ENCODE peak calls at places on chromosomes 6 and 20, in five cellular contexts. One of them, this sample, is unnamed.

GRCh38 chr6:87875781-87876180 is 171.9 kb upstream of the SPACA1 start:
- DNase-seq in AG04450: no peak
- DNase-seq in pancreas: no peak
- DNase-seq in A549: no peak
- DNase-seq in AG04449: no peak
- DNase-seq in this sample: no peak

GRCh38 chr6:157761331-157761921 is 61.6 kb upstream of the SNX9 start:
- DNase-seq in AG04450: no peak
- DNase-seq in A549: no peak
- DNase-seq in AG04449: no peak
- DNase-seq in pancreas: no peak
- DNase-seq in this sample: no peak

GRCh38 chr6:72037006-72037405 is 150.7 kb downstream of the RIMS1 start:
- DNase-seq in A549: no peak
- DNase-seq in AG04450: no peak
- DNase-seq in pancreas: no peak
- DNase-seq in AG04449: no peak
- DNase-seq in this sample: no peak

GRCh38 chr20:10565191-10565921 is 108.4 kb downstream of the JAG1 start:
- DNase-seq in AG04450: peak
- DNase-seq in pancreas: no peak
- DNase-seq in A549: no peak
- DNase-seq in AG04449: no peak
- DNase-seq in this sample: peak

GRCh38 chr20:44600758-44601562 is 18.6 kb downstream of the PKIG start:
- DNase-seq in A549: no peak
- DNase-seq in AG04449: no peak
- DNase-seq in pancreas: no peak
- DNase-seq in AG04450: no peak
- DNase-seq in this sample: no peak

GRCh38 chr6:35810831-35811698 is 5.9 kb downstream of the LHFPL5 start:
- DNase-seq in pancreas: no peak
- DNase-seq in A549: peak
- DNase-seq in AG04449: peak
- DNase-seq in AG04450: no peak
- DNase-seq in this sample: peak

GRCh38 chr6:145096846-145097245 is 638.5 kb downstream of the EPM2A start:
- DNase-seq in pancreas: no peak
- DNase-seq in A549: no peak
- DNase-seq in AG04450: no peak
- DNase-seq in AG04449: no peak
- DNase-seq in this sample: no peak

GRCh38 chr20:14446446-14446845 is 109.0 kb upstream of the FLRT3 start:
- DNase-seq in A549: no peak
- DNase-seq in AG04449: no peak
- DNase-seq in AG04450: no peak
- DNase-seq in pancreas: no peak
- DNase-seq in this sample: no peak

GRCh38 chr6:22899446-22899845 is 330.1 kb downstream of the HDGFL1 start:
- DNase-seq in A549: no peak
- DNase-seq in pancreas: no peak
- DNase-seq in AG04450: no peak
- DNase-seq in AG04449: no peak
- DNase-seq in this sample: peak

GRCh38 chr20:5080384-5080877 is 39.3 kb downstream of the PCNA start:
- DNase-seq in AG04449: no peak
- DNase-seq in A549: no peak
- DNase-seq in AG04450: no peak
- DNase-seq in pancreas: no peak
- DNase-seq in this sample: peak

GRCh38 chr20:5191829-5192569 is 65.2 kb downstream of the CDS2 start:
- DNase-seq in A549: peak
- DNase-seq in AG04450: peak
- DNase-seq in AG04449: no peak
- DNase-seq in pancreas: no peak
- DNase-seq in this sample: peak

GRCh38 chr6:123417411-123417810 is 219.3 kb downstream of the TRDN start:
- DNase-seq in A549: no peak
- DNase-seq in AG04449: no peak
- DNase-seq in AG04450: no peak
- DNase-seq in pancreas: no peak
- DNase-seq in this sample: no peak

GRCh38 chr6:132780770-132781371 is 17.6 kb downstream of the SLC18B1 start:
- DNase-seq in AG04449: peak
- DNase-seq in A549: no peak
- DNase-seq in AG04450: no peak
- DNase-seq in pancreas: no peak
- DNase-seq in this sample: no peak

GRCh38 chr20:23143098-23143497 is 57.0 kb upstream of the CD93 start:
- DNase-seq in pancreas: no peak
- DNase-seq in A549: peak
- DNase-seq in AG04449: no peak
- DNase-seq in AG04450: no peak
- DNase-seq in this sample: peak
- H3K4me3 ChIP-seq in pancreas: no peak
- H3K4me3 ChIP-seq in A549: no peak
- H3K4me3 ChIP-seq in AG04449: no peak
- H3K4me3 ChIP-seq in AG04450: no peak
- H3K4me3 ChIP-seq in this sample: no peak

GRCh38 chr6:446418-447366 is 55.1 kb downstream of the IRF4 start:
- DNase-seq in AG04450: no peak
- DNase-seq in A549: no peak
- DNase-seq in AG04449: no peak
- DNase-seq in pancreas: no peak
- DNase-seq in this sample: no peak

GRCh38 chr6:449057-449430 is 57.5 kb downstream of the IRF4 start:
- DNase-seq in pancreas: no peak
- DNase-seq in A549: no peak
- DNase-seq in AG04449: no peak
- DNase-seq in AG04450: no peak
- DNase-seq in this sample: no peak

GRCh38 chr6:449486-450419 is 58.2 kb downstream of the IRF4 start:
- DNase-seq in AG04450: no peak
- DNase-seq in pancreas: no peak
- DNase-seq in A549: no peak
- DNase-seq in AG04449: no peak
- DNase-seq in this sample: no peak

GRCh38 chr6:447381-448165 is 56.0 kb downstream of the IRF4 start:
- DNase-seq in A549: no peak
- DNase-seq in pancreas: no peak
- DNase-seq in AG04449: no peak
- DNase-seq in AG04450: no peak
- DNase-seq in this sample: no peak

DNA sequence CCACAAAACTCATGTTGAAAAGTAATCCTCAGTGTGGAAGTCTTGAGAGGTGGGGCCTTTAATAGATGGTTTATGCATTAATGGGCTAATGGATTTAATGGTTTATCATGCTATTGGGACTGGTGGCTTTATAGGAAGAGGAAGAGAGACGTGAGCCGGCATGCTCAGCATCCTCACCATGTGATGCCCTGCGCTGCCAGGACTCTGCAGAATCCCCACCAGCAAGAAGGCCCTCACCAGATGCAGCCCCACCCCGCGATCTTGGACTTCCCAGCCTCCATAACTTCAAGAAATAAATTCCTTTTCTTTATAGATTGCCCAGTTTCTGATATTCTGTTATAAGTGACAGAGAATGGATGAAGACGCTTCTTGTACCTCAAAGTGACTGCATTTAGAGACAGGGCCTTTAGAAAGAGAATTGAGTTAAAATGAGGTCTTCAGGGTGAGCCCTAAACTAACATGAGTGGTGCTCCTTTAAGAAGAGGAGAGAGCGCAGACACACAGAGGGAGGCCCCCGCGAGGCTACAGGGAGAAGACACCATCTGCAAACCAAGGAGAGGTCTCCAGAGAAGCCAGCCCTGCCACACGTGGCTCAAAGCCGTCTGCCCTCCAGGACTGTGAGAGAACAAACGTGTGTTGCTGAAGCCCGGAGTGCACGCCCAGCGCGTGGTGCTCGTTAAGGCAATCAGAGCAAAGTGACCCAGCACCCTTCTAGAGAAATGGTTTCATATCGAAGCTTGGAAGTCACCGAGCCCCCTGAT is 56.9 kb downstream of the IRF4 start:
- DNase-seq in pancreas: no peak
- DNase-seq in AG04449: no peak
- DNase-seq in AG04450: no peak
- DNase-seq in A549: no peak
- DNase-seq in this sample: no peak
- H3K4me3 ChIP-seq in pancreas: no peak
- H3K4me3 ChIP-seq in AG04449: no peak
- H3K4me3 ChIP-seq in AG04450: no peak
- H3K4me3 ChIP-seq in A549: no peak
- H3K4me3 ChIP-seq in this sample: no peak

GRCh38 chr6:32126880-32127279 is 1.2 kb downstream of the ATF6B start:
- DNase-seq in AG04450: no peak
- DNase-seq in AG04449: no peak
- DNase-seq in A549: no peak
- DNase-seq in pancreas: no peak
- DNase-seq in this sample: no peak
- H3K4me3 ChIP-seq in AG04450: peak
- H3K4me3 ChIP-seq in AG04449: peak
- H3K4me3 ChIP-seq in A549: peak
- H3K4me3 ChIP-seq in pancreas: peak
- H3K4me3 ChIP-seq in this sample: peak

GRCh38 chr6:19690676-19691075 is 146.5 kb upstream of the ID4 start:
- DNase-seq in A549: no peak
- DNase-seq in AG04450: no peak
- DNase-seq in pancreas: no peak
- DNase-seq in AG04449: no peak
- DNase-seq in this sample: no peak
- H3K4me3 ChIP-seq in A549: no peak
- H3K4me3 ChIP-seq in AG04450: no peak
- H3K4me3 ChIP-seq in pancreas: no peak
- H3K4me3 ChIP-seq in AG04449: no peak
- H3K4me3 ChIP-seq in this sample: no peak

GRCh38 chr6:40286027-40286426 is 301.1 kb downstream of the LRFN2 start:
- DNase-seq in AG04449: no peak
- DNase-seq in pancreas: no peak
- DNase-seq in A549: no peak
- DNase-seq in AG04450: no peak
- DNase-seq in this sample: no peak

GRCh38 chr6:40288919-40289318 is 298.2 kb downstream of the LRFN2 start:
- DNase-seq in A549: no peak
- DNase-seq in AG04450: no peak
- DNase-seq in pancreas: no peak
- DNase-seq in AG04449: no peak
- DNase-seq in this sample: no peak

GRCh38 chr6:40286721-40287120 is 300.4 kb downstream of the LRFN2 start:
- DNase-seq in A549: no peak
- DNase-seq in pancreas: no peak
- DNase-seq in AG04450: no peak
- DNase-seq in AG04449: no peak
- DNase-seq in this sample: no peak

GRCh38 chr6:40287296-40287820 is 299.8 kb downstream of the LRFN2 start:
- DNase-seq in A549: no peak
- DNase-seq in AG04449: no peak
- DNase-seq in AG04450: no peak
- DNase-seq in pancreas: no peak
- DNase-seq in this sample: no peak

DNA sequence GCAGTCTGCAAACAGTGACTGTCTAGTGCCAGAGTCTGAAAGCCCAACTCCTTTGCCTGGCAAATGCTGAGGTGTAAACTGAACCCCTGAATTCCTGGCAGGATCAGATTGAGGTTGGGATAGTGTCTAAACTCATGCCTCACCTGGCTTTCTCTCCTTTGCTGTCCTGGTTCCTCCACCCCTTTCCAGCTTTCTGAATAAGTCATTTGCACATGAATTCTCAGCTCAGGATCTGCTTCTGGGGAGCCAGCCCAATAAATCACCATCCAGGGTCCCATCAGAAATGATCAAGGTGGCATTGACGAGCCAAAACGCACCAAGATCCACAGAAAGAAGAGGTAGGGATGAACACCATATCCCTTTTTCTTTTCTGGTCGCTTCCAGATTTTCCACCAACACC is 301.6 kb downstream of the LRFN2 start:
- DNase-seq in pancreas: no peak
- DNase-seq in AG04450: no peak
- DNase-seq in AG04449: no peak
- DNase-seq in A549: no peak
- DNase-seq in this sample: no peak
- H3K4me3 ChIP-seq in pancreas: no peak
- H3K4me3 ChIP-seq in AG04450: no peak
- H3K4me3 ChIP-seq in AG04449: no peak
- H3K4me3 ChIP-seq in A549: no peak
- H3K4me3 ChIP-seq in this sample: no peak

DNA sequence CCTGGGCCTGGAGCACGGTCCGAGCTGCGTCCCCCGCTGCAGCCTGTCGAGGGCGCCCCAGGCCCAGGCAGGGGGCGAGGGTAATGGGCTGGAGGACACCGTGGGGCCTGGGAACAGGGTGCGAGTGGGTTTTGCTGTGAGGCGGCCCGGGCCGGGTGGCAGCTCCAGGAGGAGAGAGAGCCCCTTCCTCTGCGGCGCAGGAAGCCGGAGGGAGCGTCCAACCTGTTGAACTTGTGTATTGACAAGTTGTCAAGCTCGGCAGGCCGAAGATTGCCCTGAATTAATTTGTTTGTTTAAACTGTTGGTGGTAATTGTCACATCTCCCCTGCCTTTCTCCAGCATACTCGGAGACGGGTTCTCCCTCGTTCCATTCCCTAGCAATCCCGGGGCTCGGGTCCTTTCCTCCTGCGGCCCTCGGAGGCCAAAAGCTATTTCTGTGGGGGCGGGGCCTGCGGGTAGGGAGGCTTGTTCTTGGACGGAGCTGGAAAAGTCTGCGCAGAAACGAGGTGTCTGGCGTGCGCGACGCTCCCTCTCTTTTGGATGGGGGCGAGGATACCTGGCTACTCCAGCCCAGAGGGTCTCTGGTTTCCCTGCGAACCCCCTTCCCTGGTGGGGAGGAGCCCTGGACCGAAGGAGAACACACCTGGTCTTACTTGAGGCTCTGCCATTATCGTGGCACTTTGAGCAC is 9.9 kb downstream of the NR2E1 start:
- DNase-seq in A549: no peak
- DNase-seq in AG04449: no peak
- DNase-seq in pancreas: peak
- DNase-seq in AG04450: no peak
- DNase-seq in this sample: no peak
- H3K4me3 ChIP-seq in A549: no peak
- H3K4me3 ChIP-seq in AG04449: no peak
- H3K4me3 ChIP-seq in pancreas: peak
- H3K4me3 ChIP-seq in AG04450: no peak
- H3K4me3 ChIP-seq in this sample: no peak